ENCODE peak calls at places on chromosomes 6 and 20, in nine cellular contexts. K, T, L, R, Q, E, O, U and Y are unnamed samples.

GRCh38 chr6:164022632-164023031 is 608.1 kb downstream of the QKI start:
- DNase-seq in E (no peak), O (no peak), U (no peak), K (no peak), L (no peak), T (no peak), Q (no peak), R (no peak), Y (no peak)

GRCh38 chr6:169853196-169854082 is 102.0 kb downstream of the ERMARD start:
- DNase-seq in K (no peak), U (no peak), L (no peak), O (no peak), Q (no peak), E (no peak), T (no peak), R (no peak), Y (no peak)

GRCh38 chr20:44404204-44405181 is 49.0 kb downstream of the HNF4A start:
- DNase-seq in Q (no peak), R (no peak), E (no peak), K (no peak), L (no peak), O (no peak), T (peak; percentile 10), U (no peak), Y (no peak)

GRCh38 chr20:35134472-35134871 is 12.7 kb downstream of the EDEM2 start:
- DNase-seq in T (no peak), U (no peak), O (no peak), Q (no peak), E (no peak), R (no peak), K (peak; percentile 59), L (no peak), Y (peak; percentile 14)

GRCh38 chr6:156869986-156870398 is 92.8 kb downstream of the ARID1B start:
- DNase-seq in Q (peak; percentile 60), E (no peak), K (no peak), L (no peak), O (no peak), R (peak; percentile 63), U (no peak), T (no peak), Y (no peak)

GRCh38 chr6:100261486-100261885 is 203.2 kb downstream of the SIM1 start:
- DNase-seq in E (no peak), R (no peak), Q (no peak), O (no peak), U (no peak), T (no peak), L (no peak), K (no peak), Y (no peak)

GRCh38 chr6:35473075-35473848 is 5.1 kb downstream of the RPL10A start:
- DNase-seq in U (no peak), O (peak; percentile 54), R (no peak), L (no peak), E (no peak), T (no peak), Q (peak; percentile 57), K (no peak), Y (no peak)

GRCh38 chr20:50588034-50588736 is 78.0 kb downstream of the PTPN1 start:
- DNase-seq in U (peak; percentile 83), R (peak; percentile 77), Q (peak; percentile 99), L (peak; percentile 86), O (peak; percentile 67), E (peak; percentile 76), K (peak; percentile 65), T (no peak), Y (peak; percentile 39)

GRCh38 chr6:141402489-141402888 is 730.2 kb upstream of the GJE1 start:
- DNase-seq in U (no peak), T (no peak), O (no peak), K (no peak), R (no peak), L (no peak), E (no peak), Q (no peak), Y (no peak)

GRCh38 chr6:141398954-141399353 is 733.8 kb upstream of the GJE1 start:
- DNase-seq in T (no peak), E (peak; percentile 26), Q (no peak), K (no peak), R (no peak), U (no peak), O (no peak), L (no peak), Y (no peak)

GRCh38 chr6:141401851-141402250 is 730.9 kb upstream of the GJE1 start:
- DNase-seq in E (no peak), R (no peak), L (no peak), U (peak; percentile 22), Q (no peak), K (no peak), O (no peak), T (no peak), Y (no peak)

GRCh38 chr6:141403103-141403502 is 729.6 kb upstream of the GJE1 start:
- DNase-seq in O (no peak), Q (no peak), K (no peak), E (no peak), T (no peak), R (no peak), U (no peak), L (no peak), Y (no peak)

DNA sequence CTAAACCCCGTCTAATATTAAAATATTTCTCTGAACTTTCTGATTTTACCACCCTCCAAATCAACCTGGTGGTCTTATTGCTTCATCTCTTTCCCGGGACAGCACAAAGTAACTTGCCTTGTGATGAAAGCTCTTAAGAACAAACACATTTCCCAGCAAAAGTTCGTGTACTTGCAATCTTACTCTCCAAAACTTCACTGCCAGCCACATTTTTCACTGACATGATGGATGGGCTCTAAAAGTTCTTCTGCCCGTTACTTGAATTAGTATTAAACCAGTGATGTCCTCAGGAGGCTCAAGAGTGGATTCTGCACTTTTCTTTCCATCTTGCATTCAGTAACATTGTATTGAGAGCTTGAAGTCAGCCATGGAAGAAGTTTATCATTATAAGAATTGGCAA is 731.6 kb upstream of the GJE1 start:
- DNase-seq in U (no peak), T (peak; percentile 47), E (peak; percentile 12), O (no peak), L (no peak), R (no peak), K (no peak), Q (no peak), Y (peak; percentile 55)
- H3K4me1 ChIP-seq in U (no peaks in the 10 kb centered on the region), T (no peaks in the 10 kb centered on the region), E (peaks cover 19% of the 10 kb centered on the region), O (no peaks in the 10 kb centered on the region), L (no peaks in the 10 kb centered on the region), R (no peaks in the 10 kb centered on the region), K (no peaks in the 10 kb centered on the region), Q (no peaks in the 10 kb centered on the region), Y (no peaks in the 10 kb centered on the region)

GRCh38 chr6:3653528-3654070 is 97.9 kb downstream of the PXDC1 start:
- DNase-seq in Q (no peak), L (no peak), R (no peak), K (no peak), E (no peak), O (no peak), T (no peak), U (no peak), Y (no peak)
- H2AFZ ChIP-seq in Q (no peak overlapping the region), L (no peak overlapping the region), R (no peak overlapping the region), K (no peak overlapping the region), E (no peak overlapping the region), O (no peak overlapping the region), T (no peak overlapping the region), U (no peak overlapping the region), Y (no peak overlapping the region)

GRCh38 chr20:21703740-21704407 is 1.6 kb upstream of the PAX1 start:
- DNase-seq in K (no peak), O (no peak), Q (no peak), L (no peak), E (no peak), R (no peak), T (no peak), U (no peak), Y (no peak)

GRCh38 chr20:21707267-21707666 is 1.8 kb downstream of the PAX1 start:
- DNase-seq in E (no peak), K (no peak), L (no peak), T (no peak), U (no peak), R (no peak), Q (no peak), O (no peak), Y (no peak)

GRCh38 chr20:21704408-21705385 is 767 bp upstream of the PAX1 start:
- DNase-seq in L (no peak), E (no peak), U (no peak), K (no peak), R (peak; percentile 35), Q (no peak), O (no peak), T (no peak), Y (no peak)

GRCh38 chr20:21706345-21707195 is 1.1 kb downstream of the PAX1 start:
- DNase-seq in U (no peak), E (no peak), O (no peak), Q (no peak), T (no peak), R (peak; percentile 58), L (no peak), K (no peak), Y (no peak)

DNA sequence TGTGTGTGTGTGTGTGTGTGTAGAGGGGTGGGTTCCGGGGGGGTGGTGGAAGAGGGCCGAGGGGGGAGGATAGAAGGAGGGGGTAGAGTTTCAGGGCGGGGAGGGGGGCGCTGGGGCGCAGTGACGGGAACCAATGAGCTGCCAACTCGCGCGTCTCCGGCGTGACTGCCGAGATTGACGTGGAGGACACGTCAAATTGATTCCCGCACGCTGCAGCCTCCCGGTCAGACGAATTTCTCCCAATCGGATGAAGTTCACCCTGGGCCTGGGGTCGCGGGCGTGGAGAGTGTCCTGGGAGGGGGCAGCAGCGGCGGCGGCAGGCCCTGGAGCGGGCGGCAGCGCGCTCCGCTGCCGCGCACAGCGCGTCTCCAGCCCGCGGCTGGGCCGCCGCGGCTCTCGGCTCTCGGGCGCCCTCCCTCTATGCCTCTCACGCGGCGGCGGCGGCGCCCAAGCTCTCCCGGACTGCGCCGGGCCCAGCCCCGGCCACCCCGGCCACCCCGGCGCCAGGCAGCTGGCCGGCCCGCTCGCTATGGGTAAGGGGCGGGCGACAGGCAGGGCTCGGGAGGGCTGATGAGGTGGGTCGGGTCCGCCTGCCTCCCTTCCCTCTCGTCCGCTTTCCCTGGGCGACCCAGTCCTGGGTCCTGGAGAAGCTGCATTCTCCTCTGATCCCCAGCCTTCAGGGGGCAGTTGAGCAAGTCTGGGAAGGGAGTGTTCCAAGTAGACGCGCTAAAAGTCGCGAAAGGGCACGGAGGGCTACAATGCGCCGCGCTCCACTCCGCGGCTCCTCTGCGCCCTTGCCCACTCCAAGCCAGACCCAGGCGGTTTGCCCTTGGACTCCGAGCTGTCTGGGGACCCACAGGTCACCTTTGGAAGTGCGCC is at the start of gene PAX1:
- DNase-seq in O (no peak), T (no peak), Q (no peak), E (peak; percentile 46), K (no peak), U (peak; percentile 45), R (peak; percentile 83), L (no peak), Y (no peak)
- TF ChIP-seq EZH2 in O (no peak), T (no peak), Q (peak; percentile 100), E (no peak), K (no peak), U (no peak), R (no peak), L (no peak), Y (no peak)

GRCh38 chr6:25832307-25832662 is 433 bp upstream of the SLC17A1 start:
- DNase-seq in T (no peak), U (no peak), O (no peak), Q (no peak), K (no peak), R (no peak), L (no peak), E (no peak), Y (no peak)
- H3K4me1 ChIP-seq in T (no peaks in the 10 kb centered on the region), U (peaks cover 13% of the 10 kb centered on the region), O (peaks cover 79% of the 10 kb centered on the region), Q (no peaks in the 10 kb centered on the region), K (no peaks in the 10 kb centered on the region), R (no peaks in the 10 kb centered on the region), L (no peaks in the 10 kb centered on the region), E (no peaks in the 10 kb centered on the region), Y (no peaks in the 10 kb centered on the region)